ENCODE peak calls at places on chromosome 20, in six cellular contexts. X is adipocyte; U is activated T-cell treated with anti-CD3 and anti-CD28 coated beads, Interleukin-2, amount 50 U/mL, for 4 hours; W is PC-9; Z is NB4; Y is DMS153. J is an unnamed sample.

GRCh38 chr20:32332614-32333013 is 25.5 kb upstream of the ASXL1 start:
- DNase-seq in U (no peak), X (peak), Y (no peak), Z (no peak), W (peak), J (peak)

GRCh38 chr20:35967979-35968640 is at the start of gene CNBD2:
- DNase-seq in Y (no peak), W (no peak), Z (no peak), U (no peak), X (no peak), J (no peak)

GRCh38 chr20:42191140-42191860 is 573.1 kb upstream of the CHD6 start:
- DNase-seq in W (no peak), Z (no peak), X (no peak), Y (no peak), U (no peak), J (no peak)

GRCh38 chr20:32240220-32240619 is 32.5 kb downstream of the POFUT1 start:
- DNase-seq in Y (no peak), W (peak), X (no peak), U (no peak), Z (no peak), J (no peak)

GRCh38 chr20:57621426-57622200 is 1.4 kb upstream of the ZBP1 start:
- DNase-seq in X (no peak), U (no peak), Z (no peak), Y (no peak), W (no peak), J (no peak)

GRCh38 chr20:57389695-57390603 is 1.2 kb upstream of the RBM38 start:
- DNase-seq in X (no peak), Z (peak), U (peak), Y (no peak), W (no peak), J (no peak)

GRCh38 chr20:11067359-11067758 is 393.6 kb upstream of the JAG1 start:
- DNase-seq in W (no peak), Z (no peak), U (no peak), X (peak), Y (no peak), J (no peak)

GRCh38 chr20:13868331-13868730 is 83.5 kb downstream of the NDUFAF5 start:
- DNase-seq in U (no peak), X (peak), Z (peak), W (no peak), Y (no peak), J (peak)

GRCh38 chr20:8790442-8791074 is 278.3 kb upstream of the PLCB4 start:
- DNase-seq in U (no peak), Y (peak), X (peak), Z (peak), W (no peak), J (peak)

GRCh38 chr20:44690781-44691423 is 24.3 kb upstream of the CCN5 start:
- DNase-seq in Z (no peak), Y (no peak), X (no peak), W (no peak), U (no peak), J (no peak)

GRCh38 chr20:9146649-9147048 is 77.8 kb downstream of the PLCB4 start:
- DNase-seq in X (no peak), U (no peak), W (no peak), Z (no peak), Y (no peak), J (no peak)

GRCh38 chr20:56412473-56412790 is 372 bp downstream of the CASS4 start:
- DNase-seq in W (no peak), Y (no peak), Z (no peak), U (no peak), X (no peak), J (no peak)

GRCh38 chr20:34980543-34981213 is 25.0 kb downstream of the MYH7B start:
- DNase-seq in U (no peak), X (no peak), Z (no peak), W (no peak), Y (no peak), J (no peak)

GRCh38 chr20:21342656-21343345 is 39.7 kb downstream of the XRN2 start:
- DNase-seq in Y (no peak), X (peak), Z (no peak), U (no peak), W (no peak), J (no peak)

GRCh38 chr20:38590682-38591483 is 9.9 kb downstream of the ADIG start:
- DNase-seq in Y (no peak), U (no peak), W (no peak), X (no peak), Z (no peak), J (peak)

GRCh38 chr20:34388000-34388399 is 24.9 kb downstream of the ITCH start:
- DNase-seq in Y (no peak), W (no peak), X (no peak), Z (no peak), U (no peak), J (no peak)

J was measured in LHCN-M2.